ENCODE peak calls at places on chromosomes 1 and 21, in four cellular contexts. O is right cardiac atrium, Y is B cell, S is adipocyte. C is an unnamed sample.

GRCh38 chr1:156801409-156802121 is 15.1 kb downstream of the SH2D2A start:
- DNase-seq in S (peak), O (no peak), Y (no peak), C (peak)

GRCh38 chr1:63902844-63903589 is 129.2 kb downstream of the ROR1 start:
- DNase-seq in Y (no peak), S (no peak), O (no peak), C (peak)

GRCh38 chr1:210332719-210333398 is 4.2 kb downstream of the HHAT start:
- DNase-seq in S (no peak), Y (peak), O (no peak), C (no peak)

GRCh38 chr1:24203404-24203803 is 16.3 kb upstream of the IFNLR1 start:
- DNase-seq in O (no peak), Y (peak), S (no peak), C (no peak)

GRCh38 chr21:33290441-33290840 is 24.3 kb downstream of the IL10RB start:
- DNase-seq in Y (no peak), O (no peak), S (no peak), C (no peak)

GRCh38 chr1:113978863-113979702 is at the start of gene OLFML3:
- DNase-seq in S (peak), O (peak), Y (no peak), C (peak)

GRCh38 chr1:104182251-104182650 is 432.6 kb downstream of the AMY1C start:
- DNase-seq in O (no peak), Y (no peak), S (no peak), C (no peak)

GRCh38 chr1:225481738-225482137 is 53.9 kb upstream of the LBR start:
- DNase-seq in O (no peak), S (no peak), Y (peak), C (no peak)

GRCh38 chr1:8687053-8687452 is 130.4 kb downstream of the RERE start:
- DNase-seq in Y (no peak), O (peak), S (no peak), C (peak)

GRCh38 chr1:228837817-228838716 is 102.8 kb downstream of the RHOU start:
- DNase-seq in Y (no peak), O (peak), S (peak), C (peak)

GRCh38 chr1:1157033-1157365 is 16.7 kb upstream of the TTLL10 start:
- DNase-seq in O (no peak), Y (no peak), S (no peak), C (no peak)

GRCh38 chr21:43971992-43972255 is 40.2 kb upstream of the TRAPPC10 start:
- DNase-seq in O (no peak), Y (no peak), S (no peak), C (no peak)

C was measured in fibroblast of gingiva.